ENCODE peak calls at places on chromosomes 16 and 17, in six cellular contexts. R, N, Y, F, C and B are unnamed samples.

GRCh38 chr17:78661092-78661770 is 84.0 kb upstream of the DNAH17 start:
- DNase-seq in R (no peak), N (no peak), Y (no peak), F (peak), C (no peak), B (peak)

GRCh38 chr17:37067555-37068111 is 118.9 kb downstream of the AATF start:
- DNase-seq in R (peak), N (peak), Y (peak), F (peak), C (no peak), B (peak)

GRCh38 chr16:14958970-14959369 is 15.9 kb upstream of the PDXDC1 start:
- DNase-seq in R (peak), N (no peak), Y (no peak), F (peak), C (peak), B (no peak)

GRCh38 chr17:77572065-77572601 is 386.4 kb upstream of the TNRC6C start:
- DNase-seq in R (no peak), N (no peak), Y (no peak), F (no peak), C (peak), B (no peak)

GRCh38 chr16:27813591-27813990 is 249.9 kb downstream of the GSG1L start:
- DNase-seq in R (no peak), N (no peak), Y (no peak), F (no peak), C (no peak), B (no peak)

GRCh38 chr16:88901718-88902337 is 35.4 kb upstream of the PABPN1L start:
- DNase-seq in R (no peak), N (no peak), Y (no peak), F (no peak), C (no peak), B (no peak)

GRCh38 chr16:4524571-4524970 is 14.0 kb downstream of the CDIP1 start:
- DNase-seq in R (no peak), N (no peak), Y (no peak), F (no peak), C (no peak), B (no peak)

GRCh38 chr16:81650982-81651562 is 128.0 kb upstream of the PLCG2 start:
- DNase-seq in R (no peak), N (no peak), Y (peak), F (peak), C (peak), B (no peak)

GRCh38 chr17:77373298-77374169 is 232.8 kb downstream of the SEC14L1 start:
- DNase-seq in R (peak), N (no peak), Y (no peak), F (no peak), C (peak), B (no peak)

GRCh38 chr17:56121661-56122060 is 31.6 kb upstream of the ANKFN1 start:
- DNase-seq in R (no peak), N (no peak), Y (no peak), F (no peak), C (peak), B (peak)

GRCh38 chr17:74448774-74449173 is 16.9 kb downstream of the GPRC5C start:
- DNase-seq in R (no peak), N (no peak), Y (no peak), F (no peak), C (no peak), B (no peak)
- TF ChIP-seq CTCF in R (no peak), N (no peak), Y (no peak), F (no peak), C (no peak), B (no peak)

DNA sequence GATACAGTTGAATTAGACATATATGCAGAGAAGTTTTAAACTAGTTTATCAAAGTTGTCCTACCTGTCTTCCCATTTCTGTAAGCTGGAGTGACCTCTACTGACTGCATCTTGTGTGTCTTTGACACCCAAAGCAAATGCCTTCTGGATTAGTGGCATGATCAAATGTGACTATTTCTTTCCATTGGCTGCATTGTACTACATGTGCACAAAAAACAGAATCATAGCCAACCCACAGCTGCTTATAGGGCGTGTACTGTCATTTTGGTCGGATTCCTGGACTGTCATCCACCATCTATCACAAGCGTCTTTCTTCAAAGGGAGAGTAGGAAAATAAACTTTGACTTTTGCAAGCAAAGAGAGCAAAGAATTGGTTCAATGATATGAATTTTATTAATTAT is 310.6 kb downstream of the MAP2K6 start:
- DNase-seq in R (no peak), N (no peak), Y (no peak), F (no peak), C (no peak), B (no peak)
- TF ChIP-seq CTCF in R (no peak), N (no peak), Y (no peak), F (no peak), C (no peak), B (no peak)

DNA sequence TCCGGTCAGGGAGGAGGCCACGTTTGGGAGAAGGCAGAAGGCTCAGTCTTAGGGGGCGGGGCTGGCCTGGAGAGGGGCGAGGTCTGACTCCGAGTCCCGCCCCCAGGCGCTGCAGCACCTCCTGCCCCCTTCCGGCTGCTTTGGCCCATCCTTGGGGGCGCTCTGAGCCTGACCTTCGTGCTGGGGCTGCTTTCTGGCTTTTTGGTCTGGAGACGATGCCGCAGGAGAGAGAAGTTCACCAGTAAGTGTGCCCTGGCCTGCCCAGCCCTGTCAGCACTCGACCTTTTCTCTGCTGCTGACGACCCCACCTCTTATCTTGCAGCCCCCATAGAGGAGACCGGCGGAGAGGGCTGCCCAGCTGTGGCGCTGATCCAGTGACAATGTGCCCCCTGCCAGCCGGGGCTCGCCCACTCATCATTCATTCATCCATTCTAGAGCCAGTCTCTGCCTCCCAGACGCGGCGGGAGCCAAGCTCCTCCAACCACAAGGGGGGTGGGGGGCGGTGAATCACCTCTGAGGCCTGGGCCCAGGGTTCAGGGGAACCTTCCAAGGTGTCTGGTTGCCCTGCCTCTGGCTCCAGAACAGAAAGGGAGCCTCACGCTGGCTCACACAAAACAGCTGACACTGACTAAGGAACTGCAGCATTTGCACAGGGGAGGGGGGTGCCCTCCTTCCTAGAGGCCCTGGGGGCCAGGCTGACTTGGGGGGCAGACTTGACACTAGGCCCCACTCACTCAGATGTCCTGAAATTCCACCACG is 1.5 kb downstream of the TNFRSF12A start:
- DNase-seq in R (peak), N (peak), Y (peak), F (peak), C (peak), B (peak)
- TF ChIP-seq CTCF in R (peak), N (no peak), Y (no peak), F (peak), C (peak), B (peak)

GRCh38 chr16:23052908-23053580 is 96.2 kb downstream of the USP31 start:
- DNase-seq in R (no peak), N (no peak), Y (no peak), F (no peak), C (no peak), B (no peak)

GRCh38 chr16:23045025-23045424 is 104.2 kb downstream of the USP31 start:
- DNase-seq in R (no peak), N (no peak), Y (no peak), F (no peak), C (no peak), B (no peak)

GRCh38 chr16:23048164-23048563 is 101.1 kb downstream of the USP31 start:
- DNase-seq in R (no peak), N (no peak), Y (no peak), F (no peak), C (no peak), B (no peak)
- TF ChIP-seq CTCF in R (peak), N (peak), Y (no peak), F (no peak), C (peak), B (no peak)

GRCh38 chr17:13024526-13025263 is 6.9 kb upstream of the ELAC2 start:
- DNase-seq in R (peak), N (no peak), Y (no peak), F (peak), C (peak), B (peak)
- TF ChIP-seq CTCF in R (peak), N (peak), Y (peak), F (peak), C (peak), B (peak)

DNA sequence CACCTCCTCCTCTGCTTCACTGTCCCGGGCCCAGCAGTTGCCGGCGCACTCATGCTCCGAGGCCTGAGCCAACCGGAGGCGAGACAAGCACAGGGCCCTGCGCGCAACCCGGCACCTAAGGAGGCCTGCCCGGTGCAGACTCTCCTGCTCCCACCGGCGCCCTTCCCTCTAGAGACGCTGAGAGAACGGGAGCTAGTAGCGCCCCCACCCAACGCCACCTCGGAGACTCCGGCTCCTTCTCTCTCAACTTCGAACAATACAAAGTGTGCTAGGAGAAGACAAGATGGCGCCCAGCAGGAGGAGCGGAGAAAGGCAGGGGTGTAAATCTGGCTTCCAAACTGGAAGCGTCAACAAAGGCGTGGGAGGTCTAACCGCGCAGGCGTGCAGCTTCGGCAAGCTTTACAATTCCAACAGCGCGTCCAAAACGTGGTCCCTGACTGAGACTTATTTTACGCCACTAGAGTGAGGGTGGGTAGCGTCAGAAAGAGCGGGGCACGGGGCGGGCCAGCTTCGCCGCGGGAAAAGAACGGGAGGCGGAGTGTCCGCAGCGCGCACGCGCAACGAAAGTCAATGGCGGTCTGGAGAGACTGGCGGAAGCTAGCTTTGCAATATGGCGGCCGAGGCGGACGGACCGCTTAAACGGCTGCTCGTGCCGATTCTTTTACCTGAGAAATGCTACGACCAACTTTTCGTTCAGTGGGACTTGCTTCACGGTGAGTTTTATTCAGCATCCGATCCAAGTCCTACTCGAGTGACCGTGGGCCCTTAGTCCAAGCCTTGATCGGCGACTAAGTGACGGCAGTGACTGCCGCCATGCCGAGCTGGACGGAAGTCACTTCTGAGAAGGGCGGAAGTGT is at the start of gene MPDU1:
- DNase-seq in R (peak), N (peak), Y (peak), F (peak), C (peak), B (peak)
- TF ChIP-seq CTCF in R (no peak), N (no peak), Y (no peak), F (no peak), C (no peak), B (no peak)

GRCh38 chr16:68367440-68367839 is 56.6 kb downstream of the PRMT7 start:
- DNase-seq in R (no peak), N (no peak), Y (no peak), F (no peak), C (no peak), B (no peak)

GRCh38 chr16:68369168-68369567 is 58.3 kb downstream of the PRMT7 start:
- DNase-seq in R (no peak), N (no peak), Y (no peak), F (no peak), C (no peak), B (no peak)

GRCh38 chr16:68367034-68367433 is 56.2 kb downstream of the PRMT7 start:
- DNase-seq in R (peak), N (peak), Y (no peak), F (no peak), C (peak), B (peak)

GRCh38 chr16:68368602-68368944 is 57.8 kb downstream of the PRMT7 start:
- DNase-seq in R (no peak), N (no peak), Y (no peak), F (no peak), C (peak), B (no peak)

GRCh38 chr16:68367891-68368601 is 57.2 kb downstream of the PRMT7 start:
- DNase-seq in R (no peak), N (no peak), Y (no peak), F (no peak), C (no peak), B (no peak)
- TF ChIP-seq CTCF in R (no peak), N (no peak), Y (no peak), F (no peak), C (no peak), B (no peak)

DNA sequence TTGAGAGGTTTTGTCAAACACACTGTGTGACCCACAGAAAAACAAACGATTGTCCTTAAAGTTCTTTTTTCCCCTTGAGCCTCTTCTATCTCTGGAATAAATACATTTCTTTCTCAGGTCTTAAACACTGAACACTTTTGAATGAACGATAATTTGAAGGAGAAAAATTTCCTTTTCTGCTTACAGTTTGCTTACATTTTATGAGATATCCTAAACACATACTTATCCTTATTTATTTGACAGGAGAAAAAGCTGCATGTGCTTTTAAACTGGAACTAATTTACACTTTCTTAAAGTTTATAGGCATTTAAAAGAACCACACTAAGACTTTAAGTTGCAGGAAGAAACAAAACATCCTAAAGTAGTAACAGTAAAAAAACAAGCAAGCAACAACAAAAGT is 4.8 kb upstream of the IGF2BP1 start:
- DNase-seq in R (no peak), N (no peak), Y (no peak), F (no peak), C (no peak), B (no peak)
- TF ChIP-seq CTCF in R (no peak), N (no peak), Y (no peak), F (no peak), C (no peak), B (no peak)

DNA sequence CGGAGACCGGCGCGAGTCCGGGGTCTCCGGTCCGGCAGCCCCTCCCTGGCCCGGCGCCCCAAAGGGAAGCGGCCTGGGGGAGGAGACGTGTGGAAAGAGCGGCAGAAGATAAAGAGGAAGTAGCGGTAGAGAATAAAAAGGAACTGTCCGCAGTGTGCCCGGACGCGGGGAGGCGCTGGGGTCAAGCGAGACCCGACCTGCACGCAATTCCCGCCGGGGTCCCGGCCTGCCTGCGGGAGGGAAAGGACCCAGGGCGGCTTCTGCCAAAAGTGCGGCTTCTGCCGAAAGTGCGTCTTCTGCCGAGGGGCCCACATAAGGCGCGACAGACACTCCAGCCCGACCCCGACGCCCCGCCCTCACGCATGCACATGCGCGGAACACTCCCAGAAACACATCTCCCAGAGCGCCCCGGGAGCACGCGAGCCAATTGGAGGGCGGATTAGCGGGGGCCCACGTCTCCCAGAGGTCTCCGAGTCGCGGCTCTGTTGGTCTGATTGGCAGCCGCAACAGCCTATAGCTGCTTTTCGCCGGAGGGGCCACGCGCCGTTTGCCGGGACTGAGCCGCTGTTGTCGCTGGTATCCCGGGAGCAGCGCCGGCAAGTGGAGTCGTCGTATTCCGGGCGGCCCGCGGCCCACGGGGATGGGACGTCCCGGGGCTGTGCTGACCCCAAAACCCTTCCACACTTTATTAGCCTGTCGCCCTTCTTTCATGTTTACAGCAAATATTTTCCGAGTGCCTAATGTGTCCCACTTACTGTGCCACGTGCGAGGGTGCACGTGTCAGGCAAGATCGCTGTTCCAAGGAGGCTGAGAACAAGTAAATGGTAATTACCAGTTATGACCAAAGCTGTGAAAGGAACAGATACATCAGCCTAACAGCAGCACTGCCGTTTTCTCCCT is 8.0 kb upstream of the MEFV start:
- DNase-seq in R (peak), N (peak), Y (peak), F (peak), C (peak), B (peak)
- TF ChIP-seq CTCF in R (peak), N (no peak), Y (no peak), F (peak), C (peak), B (peak)